ENCODE peak calls at places on chromosome 14, in seven cellular contexts. One of them, this sample, is unnamed.

GRCh38 chr14:35855886-35856481 is 29.8 kb downstream of the BRMS1L start:
- DNase-seq in 8988T: no peak
- DNase-seq in CD4-positive, alpha-beta memory T cell: no peak
- DNase-seq in naive thymus-derived CD8-positive, alpha-beta T cell: no peak
- DNase-seq in CD8-positive, alpha-beta T cell: no peak
- DNase-seq in A549: no peak
- DNase-seq in activated gamma-delta T cell treated with anti-CD3 and anti-CD28 coated beads, Interleukin-2, amount 50 U/mL, for 16 hours: no peak
- DNase-seq in this sample: no peak

GRCh38 chr14:94113908-94114588 is 3.5 kb downstream of the IFI27 start:
- DNase-seq in 8988T: no peak
- DNase-seq in CD4-positive, alpha-beta memory T cell: no peak
- DNase-seq in naive thymus-derived CD8-positive, alpha-beta T cell: no peak
- DNase-seq in CD8-positive, alpha-beta T cell: no peak
- DNase-seq in A549: no peak
- DNase-seq in activated gamma-delta T cell treated with anti-CD3 and anti-CD28 coated beads, Interleukin-2, amount 50 U/mL, for 16 hours: no peak
- DNase-seq in this sample: no peak

GRCh38 chr14:104926619-104927431 is 2.1 kb downstream of the PLD4 start:
- DNase-seq in 8988T: no peak
- DNase-seq in CD4-positive, alpha-beta memory T cell: no peak
- DNase-seq in naive thymus-derived CD8-positive, alpha-beta T cell: no peak
- DNase-seq in CD8-positive, alpha-beta T cell: no peak
- DNase-seq in A549: no peak
- DNase-seq in activated gamma-delta T cell treated with anti-CD3 and anti-CD28 coated beads, Interleukin-2, amount 50 U/mL, for 16 hours: no peak
- DNase-seq in this sample: no peak

GRCh38 chr14:103273145-103273846 is 60.7 kb upstream of the EIF5 start:
- DNase-seq in 8988T: no peak
- DNase-seq in CD4-positive, alpha-beta memory T cell: no peak
- DNase-seq in naive thymus-derived CD8-positive, alpha-beta T cell: no peak
- DNase-seq in CD8-positive, alpha-beta T cell: no peak
- DNase-seq in A549: no peak
- DNase-seq in activated gamma-delta T cell treated with anti-CD3 and anti-CD28 coated beads, Interleukin-2, amount 50 U/mL, for 16 hours: no peak
- DNase-seq in this sample: no peak

GRCh38 chr14:51448831-51449665 is 202.7 kb upstream of the FRMD6 start:
- DNase-seq in 8988T: no peak
- DNase-seq in CD4-positive, alpha-beta memory T cell: no peak
- DNase-seq in naive thymus-derived CD8-positive, alpha-beta T cell: no peak
- DNase-seq in CD8-positive, alpha-beta T cell: no peak
- DNase-seq in A549: no peak
- DNase-seq in activated gamma-delta T cell treated with anti-CD3 and anti-CD28 coated beads, Interleukin-2, amount 50 U/mL, for 16 hours: no peak
- DNase-seq in this sample: no peak

GRCh38 chr14:91207008-91207407 is 37.5 kb downstream of the GPR68 start:
- DNase-seq in 8988T: no peak
- DNase-seq in CD4-positive, alpha-beta memory T cell: no peak
- DNase-seq in naive thymus-derived CD8-positive, alpha-beta T cell: no peak
- DNase-seq in CD8-positive, alpha-beta T cell: no peak
- DNase-seq in A549: no peak
- DNase-seq in activated gamma-delta T cell treated with anti-CD3 and anti-CD28 coated beads, Interleukin-2, amount 50 U/mL, for 16 hours: no peak
- DNase-seq in this sample: no peak

GRCh38 chr14:105499256-105500035 is 8.4 kb downstream of the TEDC1 start:
- DNase-seq in 8988T: peak; percentile 46
- DNase-seq in CD4-positive, alpha-beta memory T cell: no peak
- DNase-seq in naive thymus-derived CD8-positive, alpha-beta T cell: no peak
- DNase-seq in CD8-positive, alpha-beta T cell: no peak
- DNase-seq in A549: no peak
- DNase-seq in activated gamma-delta T cell treated with anti-CD3 and anti-CD28 coated beads, Interleukin-2, amount 50 U/mL, for 16 hours: no peak
- DNase-seq in this sample: no peak

GRCh38 chr14:75452324-75452723 is 24.5 kb downstream of the JDP2 start:
- DNase-seq in 8988T: no peak
- DNase-seq in CD4-positive, alpha-beta memory T cell: no peak
- DNase-seq in naive thymus-derived CD8-positive, alpha-beta T cell: no peak
- DNase-seq in CD8-positive, alpha-beta T cell: no peak
- DNase-seq in A549: no peak
- DNase-seq in activated gamma-delta T cell treated with anti-CD3 and anti-CD28 coated beads, Interleukin-2, amount 50 U/mL, for 16 hours: no peak
- DNase-seq in this sample: no peak

GRCh38 chr14:32985881-32986280 is 47.2 kb downstream of the NPAS3 start:
- DNase-seq in 8988T: no peak
- DNase-seq in CD4-positive, alpha-beta memory T cell: no peak
- DNase-seq in naive thymus-derived CD8-positive, alpha-beta T cell: no peak
- DNase-seq in CD8-positive, alpha-beta T cell: no peak
- DNase-seq in A549: no peak
- DNase-seq in activated gamma-delta T cell treated with anti-CD3 and anti-CD28 coated beads, Interleukin-2, amount 50 U/mL, for 16 hours: no peak
- DNase-seq in this sample: no peak

GRCh38 chr14:33930464-33930863 is 20.4 kb downstream of the EGLN3 start:
- DNase-seq in 8988T: no peak
- DNase-seq in CD4-positive, alpha-beta memory T cell: no peak
- DNase-seq in naive thymus-derived CD8-positive, alpha-beta T cell: no peak
- DNase-seq in CD8-positive, alpha-beta T cell: no peak
- DNase-seq in A549: no peak
- DNase-seq in activated gamma-delta T cell treated with anti-CD3 and anti-CD28 coated beads, Interleukin-2, amount 50 U/mL, for 16 hours: no peak
- DNase-seq in this sample: no peak

GRCh38 chr14:89592961-89593360 is 175.9 kb upstream of the FOXN3 start:
- DNase-seq in 8988T: no peak
- DNase-seq in CD4-positive, alpha-beta memory T cell: no peak
- DNase-seq in naive thymus-derived CD8-positive, alpha-beta T cell: no peak
- DNase-seq in CD8-positive, alpha-beta T cell: no peak
- DNase-seq in A549: no peak
- DNase-seq in activated gamma-delta T cell treated with anti-CD3 and anti-CD28 coated beads, Interleukin-2, amount 50 U/mL, for 16 hours: no peak
- DNase-seq in this sample: no peak

GRCh38 chr14:93619176-93619793 is 169.0 kb downstream of the PRIMA1 start:
- DNase-seq in 8988T: no peak
- DNase-seq in CD4-positive, alpha-beta memory T cell: no peak
- DNase-seq in naive thymus-derived CD8-positive, alpha-beta T cell: no peak
- DNase-seq in CD8-positive, alpha-beta T cell: no peak
- DNase-seq in A549: peak; percentile 33
- DNase-seq in activated gamma-delta T cell treated with anti-CD3 and anti-CD28 coated beads, Interleukin-2, amount 50 U/mL, for 16 hours: no peak
- DNase-seq in this sample: no peak

GRCh38 chr14:61179061-61179675 is 102.0 kb downstream of the TMEM30B start:
- DNase-seq in 8988T: no peak
- DNase-seq in CD4-positive, alpha-beta memory T cell: no peak
- DNase-seq in naive thymus-derived CD8-positive, alpha-beta T cell: no peak
- DNase-seq in CD8-positive, alpha-beta T cell: no peak
- DNase-seq in A549: peak; percentile 30
- DNase-seq in activated gamma-delta T cell treated with anti-CD3 and anti-CD28 coated beads, Interleukin-2, amount 50 U/mL, for 16 hours: no peak
- DNase-seq in this sample: no peak

GRCh38 chr14:101878222-101879211 is 85.9 kb upstream of the DYNC1H1 start:
- DNase-seq in 8988T: no peak
- DNase-seq in CD4-positive, alpha-beta memory T cell: peak; percentile 47
- DNase-seq in naive thymus-derived CD8-positive, alpha-beta T cell: no peak
- DNase-seq in CD8-positive, alpha-beta T cell: no peak
- DNase-seq in A549: no peak
- DNase-seq in activated gamma-delta T cell treated with anti-CD3 and anti-CD28 coated beads, Interleukin-2, amount 50 U/mL, for 16 hours: peak; percentile 17
- DNase-seq in this sample: peak; percentile 67

GRCh38 chr14:100359881-100360280 is 36.7 kb downstream of the SLC25A47 start:
- DNase-seq in 8988T: no peak
- DNase-seq in CD4-positive, alpha-beta memory T cell: no peak
- DNase-seq in naive thymus-derived CD8-positive, alpha-beta T cell: no peak
- DNase-seq in CD8-positive, alpha-beta T cell: no peak
- DNase-seq in A549: no peak
- DNase-seq in activated gamma-delta T cell treated with anti-CD3 and anti-CD28 coated beads, Interleukin-2, amount 50 U/mL, for 16 hours: no peak
- DNase-seq in this sample: no peak

GRCh38 chr14:72692678-72693077 is 201.2 kb downstream of the DPF3 start:
- DNase-seq in 8988T: no peak
- DNase-seq in CD4-positive, alpha-beta memory T cell: no peak
- DNase-seq in naive thymus-derived CD8-positive, alpha-beta T cell: no peak
- DNase-seq in CD8-positive, alpha-beta T cell: no peak
- DNase-seq in A549: no peak
- DNase-seq in activated gamma-delta T cell treated with anti-CD3 and anti-CD28 coated beads, Interleukin-2, amount 50 U/mL, for 16 hours: no peak
- DNase-seq in this sample: no peak

GRCh38 chr14:91229743-91230200 is 14.7 kb downstream of the GPR68 start:
- DNase-seq in 8988T: no peak
- DNase-seq in CD4-positive, alpha-beta memory T cell: peak; percentile 86
- DNase-seq in naive thymus-derived CD8-positive, alpha-beta T cell: peak; percentile 59
- DNase-seq in CD8-positive, alpha-beta T cell: peak; percentile 62
- DNase-seq in A549: no peak
- DNase-seq in activated gamma-delta T cell treated with anti-CD3 and anti-CD28 coated beads, Interleukin-2, amount 50 U/mL, for 16 hours: peak; percentile 56
- DNase-seq in this sample: peak; percentile 54

GRCh38 chr14:52272375-52272774 is 4.9 kb downstream of the PTGDR start:
- DNase-seq in 8988T: peak; percentile 57
- DNase-seq in CD4-positive, alpha-beta memory T cell: no peak
- DNase-seq in naive thymus-derived CD8-positive, alpha-beta T cell: peak; percentile 22
- DNase-seq in CD8-positive, alpha-beta T cell: no peak
- DNase-seq in A549: peak; percentile 26
- DNase-seq in activated gamma-delta T cell treated with anti-CD3 and anti-CD28 coated beads, Interleukin-2, amount 50 U/mL, for 16 hours: no peak
- DNase-seq in this sample: peak; percentile 9

GRCh38 chr14:57960946-57961792 is 95.3 kb upstream of the SLC35F4 start:
- DNase-seq in 8988T: no peak
- DNase-seq in CD4-positive, alpha-beta memory T cell: no peak
- DNase-seq in naive thymus-derived CD8-positive, alpha-beta T cell: no peak
- DNase-seq in CD8-positive, alpha-beta T cell: no peak
- DNase-seq in A549: no peak
- DNase-seq in activated gamma-delta T cell treated with anti-CD3 and anti-CD28 coated beads, Interleukin-2, amount 50 U/mL, for 16 hours: no peak
- DNase-seq in this sample: no peak

GRCh38 chr14:23125933-23126524 is 7.0 kb upstream of the CEBPE start:
- DNase-seq in 8988T: no peak
- DNase-seq in CD4-positive, alpha-beta memory T cell: no peak
- DNase-seq in naive thymus-derived CD8-positive, alpha-beta T cell: no peak
- DNase-seq in CD8-positive, alpha-beta T cell: no peak
- DNase-seq in A549: no peak
- DNase-seq in activated gamma-delta T cell treated with anti-CD3 and anti-CD28 coated beads, Interleukin-2, amount 50 U/mL, for 16 hours: no peak
- DNase-seq in this sample: no peak

GRCh38 chr14:68705741-68706283 is 87.1 kb downstream of the ZFP36L1 start:
- DNase-seq in 8988T: no peak
- DNase-seq in CD4-positive, alpha-beta memory T cell: no peak
- DNase-seq in naive thymus-derived CD8-positive, alpha-beta T cell: no peak
- DNase-seq in CD8-positive, alpha-beta T cell: no peak
- DNase-seq in A549: no peak
- DNase-seq in activated gamma-delta T cell treated with anti-CD3 and anti-CD28 coated beads, Interleukin-2, amount 50 U/mL, for 16 hours: no peak
- DNase-seq in this sample: no peak

GRCh38 chr14:45135181-45135580 is 549 bp upstream of the FANCM start:
- DNase-seq in 8988T: no peak
- DNase-seq in CD4-positive, alpha-beta memory T cell: no peak
- DNase-seq in naive thymus-derived CD8-positive, alpha-beta T cell: no peak
- DNase-seq in CD8-positive, alpha-beta T cell: no peak
- DNase-seq in A549: no peak
- DNase-seq in activated gamma-delta T cell treated with anti-CD3 and anti-CD28 coated beads, Interleukin-2, amount 50 U/mL, for 16 hours: no peak
- DNase-seq in this sample: no peak

GRCh38 chr14:43872752-43873655 is 634.1 kb downstream of the FSCB start:
- DNase-seq in 8988T: no peak
- DNase-seq in CD4-positive, alpha-beta memory T cell: no peak
- DNase-seq in naive thymus-derived CD8-positive, alpha-beta T cell: no peak
- DNase-seq in CD8-positive, alpha-beta T cell: no peak
- DNase-seq in A549: no peak
- DNase-seq in activated gamma-delta T cell treated with anti-CD3 and anti-CD28 coated beads, Interleukin-2, amount 50 U/mL, for 16 hours: no peak
- DNase-seq in this sample: no peak

GRCh38 chr14:68733086-68733621 is 59.7 kb downstream of the ZFP36L1 start:
- DNase-seq in 8988T: no peak
- DNase-seq in CD4-positive, alpha-beta memory T cell: no peak
- DNase-seq in naive thymus-derived CD8-positive, alpha-beta T cell: no peak
- DNase-seq in CD8-positive, alpha-beta T cell: no peak
- DNase-seq in A549: no peak
- DNase-seq in activated gamma-delta T cell treated with anti-CD3 and anti-CD28 coated beads, Interleukin-2, amount 50 U/mL, for 16 hours: no peak
- DNase-seq in this sample: no peak

GRCh38 chr14:102063092-102063807 is 23.6 kb downstream of the HSP90AA1 start:
- DNase-seq in 8988T: peak; percentile 69
- DNase-seq in CD4-positive, alpha-beta memory T cell: peak; percentile 78
- DNase-seq in naive thymus-derived CD8-positive, alpha-beta T cell: peak; percentile 44
- DNase-seq in CD8-positive, alpha-beta T cell: peak; percentile 45
- DNase-seq in A549: peak; percentile 81
- DNase-seq in activated gamma-delta T cell treated with anti-CD3 and anti-CD28 coated beads, Interleukin-2, amount 50 U/mL, for 16 hours: peak; percentile 52
- DNase-seq in this sample: peak; percentile 62

GRCh38 chr14:28707814-28708213 is 58.8 kb upstream of the FOXG1 start:
- DNase-seq in 8988T: no peak
- DNase-seq in CD4-positive, alpha-beta memory T cell: no peak
- DNase-seq in naive thymus-derived CD8-positive, alpha-beta T cell: no peak
- DNase-seq in CD8-positive, alpha-beta T cell: no peak
- DNase-seq in A549: no peak
- DNase-seq in activated gamma-delta T cell treated with anti-CD3 and anti-CD28 coated beads, Interleukin-2, amount 50 U/mL, for 16 hours: no peak
- DNase-seq in this sample: no peak

GRCh38 chr14:55715889-55716288 is 135.9 kb downstream of the KTN1 start:
- DNase-seq in 8988T: no peak
- DNase-seq in CD4-positive, alpha-beta memory T cell: no peak
- DNase-seq in naive thymus-derived CD8-positive, alpha-beta T cell: no peak
- DNase-seq in CD8-positive, alpha-beta T cell: no peak
- DNase-seq in A549: no peak
- DNase-seq in activated gamma-delta T cell treated with anti-CD3 and anti-CD28 coated beads, Interleukin-2, amount 50 U/mL, for 16 hours: no peak
- DNase-seq in this sample: no peak

GRCh38 chr14:75911883-75912282 is 69.9 kb downstream of the TGFB3 start:
- DNase-seq in 8988T: no peak
- DNase-seq in CD4-positive, alpha-beta memory T cell: no peak
- DNase-seq in naive thymus-derived CD8-positive, alpha-beta T cell: no peak
- DNase-seq in CD8-positive, alpha-beta T cell: no peak
- DNase-seq in A549: no peak
- DNase-seq in activated gamma-delta T cell treated with anti-CD3 and anti-CD28 coated beads, Interleukin-2, amount 50 U/mL, for 16 hours: no peak
- DNase-seq in this sample: no peak

GRCh38 chr14:46048127-46048526 is 603.5 kb downstream of the RPL10L start:
- DNase-seq in 8988T: no peak
- DNase-seq in CD4-positive, alpha-beta memory T cell: no peak
- DNase-seq in naive thymus-derived CD8-positive, alpha-beta T cell: no peak
- DNase-seq in CD8-positive, alpha-beta T cell: no peak
- DNase-seq in A549: no peak
- DNase-seq in activated gamma-delta T cell treated with anti-CD3 and anti-CD28 coated beads, Interleukin-2, amount 50 U/mL, for 16 hours: no peak
- DNase-seq in this sample: no peak

GRCh38 chr14:98743536-98743935 is 528.5 kb downstream of the BCL11B start:
- DNase-seq in 8988T: no peak
- DNase-seq in CD4-positive, alpha-beta memory T cell: no peak
- DNase-seq in naive thymus-derived CD8-positive, alpha-beta T cell: no peak
- DNase-seq in CD8-positive, alpha-beta T cell: no peak
- DNase-seq in A549: no peak
- DNase-seq in activated gamma-delta T cell treated with anti-CD3 and anti-CD28 coated beads, Interleukin-2, amount 50 U/mL, for 16 hours: no peak
- DNase-seq in this sample: no peak